ENCODE peak calls at places on chromosomes 1 and 21, in ten cellular contexts. A is GM23248, S is keratinocyte, J is fibroblast of lung, P is HCT116, H is IMR-90, M is Karpas-422, W is endothelial cell of umbilical vein, Y is SK-N-MC, Z is K562. I is an unnamed sample.

GRCh38 chr21:26732442-26733221 is 112.6 kb downstream of the ADAMTS1 start:
- DNase-seq in A (peak; percentile 78), S (no peak), J (peak; percentile 62), P (no peak), H (peak; percentile 57), M (peak; percentile 73), W (peak; percentile 38), Y (no peak), Z (no peak), I (peak; percentile 89)

GRCh38 chr1:41849211-41849759 is 69.4 kb downstream of the HIVEP3 start:
- DNase-seq in A (no peak), S (no peak), J (no peak), P (no peak), H (peak; percentile 43), M (no peak), W (no peak), Y (no peak), Z (no peak), I (no peak)

GRCh38 chr1:19140465-19140864 is 69.6 kb downstream of the UBR4 start:
- DNase-seq in A (no peak), S (no peak), J (no peak), P (no peak), H (no peak), M (no peak), W (no peak), Y (no peak), Z (no peak), I (peak; percentile 52)

GRCh38 chr1:39973503-39974135 is 18.7 kb downstream of the MFSD2A start:
- DNase-seq in A (peak; percentile 78), S (no peak), J (peak; percentile 68), P (peak; percentile 45), H (peak; percentile 56), M (peak; percentile 88), W (peak; percentile 63), Y (peak; percentile 5), Z (peak; percentile 87), I (peak; percentile 93)

GRCh38 chr21:37208056-37208705 is 59.0 kb downstream of the VPS26C start:
- DNase-seq in A (peak; percentile 63), S (no peak), J (no peak), P (no peak), H (no peak), M (peak; percentile 81), W (no peak), Y (no peak), Z (peak; percentile 42), I (no peak)

GRCh38 chr21:24634749-24635148 is 972.5 kb downstream of the MRPL39 start:
- DNase-seq in A (no peak), S (no peak), J (no peak), P (no peak), H (no peak), M (no peak), W (no peak), Y (no peak), Z (no peak), I (no peak)

GRCh38 chr1:192805832-192806323 is 3.0 kb upstream of the RGS2 start:
- DNase-seq in A (peak; percentile 93), S (peak; percentile 86), J (peak; percentile 90), P (peak; percentile 82), H (peak; percentile 91), M (peak; percentile 82), W (peak; percentile 88), Y (no peak), Z (peak; percentile 46), I (no peak)

GRCh38 chr1:12636098-12636950 is 7.6 kb upstream of the AADACL4 start:
- DNase-seq in A (peak; percentile 40), S (no peak), J (no peak), P (no peak), H (peak; percentile 28), M (no peak), W (peak; percentile 73), Y (no peak), Z (no peak), I (peak; percentile 87)

GRCh38 chr1:66931548-66932124 is 6.8 kb downstream of the MIER1 start:
- DNase-seq in A (peak; percentile 27), S (no peak), J (no peak), P (no peak), H (no peak), M (peak; percentile 62), W (peak; percentile 55), Y (no peak), Z (no peak), I (no peak)

GRCh38 chr1:198212675-198213074 is 55.9 kb downstream of the NEK7 start:
- DNase-seq in A (peak; percentile 91), S (no peak), J (peak; percentile 93), P (no peak), H (peak; percentile 98), M (no peak), W (no peak), Y (no peak), Z (no peak), I (no peak)

GRCh38 chr1:16967095-16967567 is 13.3 kb downstream of the MFAP2 start:
- DNase-seq in A (no peak), S (no peak), J (peak; percentile 63), P (no peak), H (peak; percentile 74), M (no peak), W (peak; percentile 89), Y (no peak), Z (no peak), I (no peak)

GRCh38 chr1:23751050-23751814 is 8.0 kb downstream of the ELOA start:
- DNase-seq in A (peak; percentile 81), S (no peak), J (peak; percentile 66), P (peak; percentile 21), H (peak; percentile 57), M (peak; percentile 86), W (peak; percentile 46), Y (no peak), Z (peak; percentile 63), I (peak; percentile 81)

GRCh38 chr1:68231627-68232303 is 558 bp downstream of the WLS start:
- DNase-seq in A (peak; percentile 80), S (no peak), J (peak; percentile 90), P (no peak), H (peak; percentile 77), M (no peak), W (peak; percentile 78), Y (no peak), Z (no peak), I (peak; percentile 74)

GRCh38 chr1:33698316-33699035 is 165.4 kb upstream of the HMGB4 start:
- DNase-seq in A (no peak), S (no peak), J (no peak), P (no peak), H (no peak), M (peak; percentile 96), W (no peak), Y (no peak), Z (no peak), I (no peak)

DNA sequence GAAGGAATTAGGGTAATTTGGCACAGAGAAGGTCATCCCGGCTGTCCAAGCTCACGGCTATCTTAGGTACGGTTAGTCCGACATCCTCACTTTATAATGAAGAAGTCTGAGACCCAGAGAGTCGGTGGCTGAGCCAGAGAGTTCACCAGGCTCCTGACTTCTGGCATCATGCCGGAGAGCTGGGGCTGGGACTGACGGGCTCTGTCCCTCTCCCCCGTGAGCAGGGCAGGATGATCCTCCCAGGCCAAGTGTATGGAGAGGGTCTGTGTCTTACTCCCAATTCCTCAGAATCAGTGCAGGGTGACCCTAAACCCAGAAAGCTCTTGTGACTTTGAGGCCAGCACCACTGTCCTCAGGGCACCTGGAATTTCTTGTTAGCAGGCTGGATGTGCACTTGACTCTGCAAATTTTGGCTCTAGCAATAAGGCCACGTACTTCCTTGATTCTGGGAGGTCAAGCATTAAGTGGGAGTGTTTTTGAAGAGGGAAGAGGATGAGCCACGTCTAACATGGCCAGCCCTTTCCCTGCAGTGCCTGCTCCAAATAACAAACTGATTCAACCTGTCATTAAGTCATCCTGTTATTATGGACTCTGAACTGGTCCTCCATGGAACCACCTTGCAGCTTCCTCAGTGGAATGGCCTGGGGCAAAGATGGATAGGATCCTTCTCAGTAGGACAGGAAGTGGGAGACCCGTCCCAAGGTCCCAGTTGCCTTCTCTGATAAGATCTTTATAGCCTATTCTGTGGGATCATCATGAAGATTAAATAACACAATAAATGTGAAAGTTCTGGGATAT is 20.7 kb upstream of the BTG2 start:
- DNase-seq in A (no peak), S (no peak), J (no peak), P (no peak), H (no peak), M (no peak), W (no peak), Y (no peak), Z (no peak), I (no peak)
- H3K27ac ChIP-seq in A (no peak overlapping the region), S (no peak overlapping the region), J (no peak overlapping the region), P (no peak overlapping the region), H (no peak overlapping the region), M (peak overlapping the region; percentile 100), W (no peak overlapping the region), Y (no peak overlapping the region), Z (no peak overlapping the region), I (no peak overlapping the region)

GRCh38 chr1:2540816-2541492 is 10.9 kb upstream of the HES5 start:
- DNase-seq in A (no peak), S (no peak), J (no peak), P (no peak), H (no peak), M (no peak), W (no peak), Y (no peak), Z (peak; percentile 76), I (peak; percentile 70)
- H3K9ac ChIP-seq in A (no peak overlapping the region), S (no peak overlapping the region), J (no peak overlapping the region), P (no peak overlapping the region), H (no peak overlapping the region), M (no peak overlapping the region), W (no peak overlapping the region), Y (no peak overlapping the region), Z (peak overlapping the region; percentile 40), I (no peak overlapping the region)

DNA sequence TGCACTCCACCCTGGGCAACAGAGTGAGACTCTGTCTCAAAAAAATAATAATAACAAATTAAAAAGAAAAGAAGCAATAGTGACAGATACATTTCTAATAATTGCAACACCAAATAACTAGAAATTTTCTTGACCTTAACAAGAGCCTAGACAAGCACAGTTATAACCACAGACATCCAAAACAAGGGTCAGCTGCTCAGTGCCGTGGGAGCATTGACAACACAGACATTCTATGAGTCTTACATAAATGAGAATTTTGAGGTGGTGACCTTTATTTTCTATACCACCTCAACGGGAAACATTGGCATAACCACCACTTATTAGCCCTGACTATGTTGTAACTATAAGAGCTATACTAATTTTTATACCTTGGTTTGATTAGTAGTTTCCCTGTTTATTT is 156.1 kb downstream of the NR5A2 start:
- DNase-seq in A (peak; percentile 38), S (no peak), J (no peak), P (no peak), H (no peak), M (no peak), W (no peak), Y (no peak), Z (no peak), I (no peak)
- H3K27ac ChIP-seq in A (peak overlapping the region; percentile 39), S (peak overlapping the region; percentile 8), J (no peak overlapping the region), P (no peak overlapping the region), H (no peak overlapping the region), M (no peak overlapping the region), W (no peak overlapping the region), Y (no peak overlapping the region), Z (no peak overlapping the region), I (no peak overlapping the region)

DNA sequence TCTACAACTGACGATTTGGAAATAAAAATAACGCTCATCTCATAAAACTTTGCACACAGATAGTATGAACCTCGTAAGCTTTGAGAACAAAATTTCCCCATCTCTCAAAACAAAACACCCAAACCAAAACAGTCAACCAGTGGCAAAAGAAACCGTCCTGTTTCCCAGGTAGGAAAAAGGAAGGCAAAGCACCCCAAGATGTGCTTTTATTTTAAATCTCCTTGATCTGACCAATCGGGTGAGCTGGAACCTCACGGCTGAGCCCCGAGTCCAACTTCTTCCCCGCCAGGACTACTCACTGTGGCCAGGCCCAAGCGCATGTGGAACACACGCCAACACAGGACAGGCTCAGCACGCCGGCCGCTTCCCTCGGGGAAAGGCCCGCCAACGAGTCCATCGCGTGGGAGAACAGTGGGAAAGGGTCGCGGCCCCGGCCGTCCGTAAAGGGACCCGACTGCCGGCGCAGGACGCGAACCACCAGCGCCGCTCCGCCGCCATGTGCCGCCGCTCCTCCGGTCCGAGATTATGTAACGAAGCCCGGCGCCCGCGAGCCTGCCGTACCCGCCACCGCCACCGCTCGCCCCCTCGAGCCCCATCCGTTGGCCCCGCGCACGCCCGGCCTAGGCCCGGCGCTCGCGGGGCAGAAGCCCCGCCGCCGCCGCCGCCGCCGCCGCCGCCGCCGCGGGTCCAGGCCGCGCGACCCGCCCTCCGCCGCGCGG is 759 bp downstream of the AHCTF1 start:
- DNase-seq in A (peak; percentile 87), S (no peak), J (peak; percentile 58), P (no peak), H (peak; percentile 58), M (peak; percentile 79), W (peak; percentile 70), Y (no peak), Z (peak; percentile 51), I (peak; percentile 75)
- H3K9ac ChIP-seq in A (peak overlapping the region; percentile 94), S (peak overlapping the region; percentile 87), J (peak overlapping the region; percentile 88), P (peak overlapping the region; percentile 83), H (peak overlapping the region; percentile 62), M (peak overlapping the region; percentile 99), W (peak overlapping the region; percentile 90), Y (peak overlapping the region; percentile 91), Z (peak overlapping the region; percentile 94), I (peak overlapping the region; percentile 77)

I was measured in endodermal cell.